ENCODE peak calls at places on chromosomes 11 and 22, in eight cellular contexts. X is endothelial cell, T is fibroblast of pulmonary artery, Y is tibial artery, W is MCF 10A, C is HFFc6, Z is vagina, N is foreskin fibroblast. K is an unnamed sample.

GRCh38 chr11:12864316-12865156 is 144.6 kb upstream of the RASSF10 start:
- DNase-seq in X (peak), N (peak), C (peak), Z (no peak), W (no peak), Y (peak), T (peak), K (no peak)

GRCh38 chr11:121595717-121596156 is 143.0 kb upstream of the SORL1-AS1 start:
- DNase-seq in Z (no peak), N (peak), T (peak), X (no peak), C (peak), W (peak), Y (peak), K (no peak)

GRCh38 chr11:106400949-106401545 is 323.6 kb downstream of the AASDHPPT start:
- DNase-seq in Z (no peak), X (no peak), N (no peak), W (no peak), C (no peak), T (no peak), Y (no peak), K (no peak)

GRCh38 chr11:133947298-133947905 is 9.4 kb downstream of the IGSF9B start:
- DNase-seq in Z (no peak), N (peak), T (peak), C (peak), W (peak), Y (peak), X (peak), K (peak)

GRCh38 chr11:43852057-43852636 is 28.5 kb upstream of the ALKBH3 start:
- DNase-seq in T (peak), Y (no peak), Z (no peak), C (peak), W (peak), N (peak), X (peak), K (peak)

GRCh38 chr11:124961972-124962609 is 8.1 kb downstream of the CCDC15 start:
- DNase-seq in X (peak), W (peak), T (peak), C (peak), Y (no peak), N (peak), Z (no peak), K (no peak)

GRCh38 chr22:48239461-48240164 is 1477.2 kb downstream of the TBC1D22A start:
- DNase-seq in T (no peak), N (no peak), W (no peak), Y (peak), X (no peak), C (no peak), Z (no peak), K (no peak)

GRCh38 chr11:117985953-117986887 is at the start of gene IL10RA:
- DNase-seq in Z (no peak), N (peak), T (peak), X (peak), W (no peak), Y (peak), C (no peak), K (peak)

GRCh38 chr11:117849781-117850414 is 25.4 kb upstream of the FXYD2 start:
- DNase-seq in N (no peak), Z (no peak), T (no peak), W (no peak), Y (no peak), X (no peak), C (no peak), K (no peak)

GRCh38 chr11:64218628-64219353 is 7.2 kb downstream of the TRPT1 start:
- DNase-seq in X (no peak), N (no peak), W (no peak), C (no peak), T (no peak), Z (no peak), Y (no peak), K (no peak)

GRCh38 chr11:132263231-132263630 is 892.8 kb downstream of the NTM start:
- DNase-seq in Y (no peak), C (no peak), W (no peak), X (no peak), T (no peak), Z (no peak), N (no peak), K (no peak)

GRCh38 chr11:32566527-32566926 is 17.1 kb upstream of the EIF3M start:
- DNase-seq in C (no peak), N (no peak), Y (no peak), X (no peak), W (no peak), T (no peak), Z (no peak), K (no peak)

GRCh38 chr22:50621948-50622722 is 5.8 kb downstream of the ARSA start:
- DNase-seq in T (no peak), W (peak), N (no peak), Y (no peak), C (no peak), X (no peak), Z (peak), K (no peak)

GRCh38 chr11:46906596-46906995 is 11.8 kb downstream of the LRP4 start:
- DNase-seq in Y (no peak), N (peak), C (no peak), T (no peak), W (no peak), Z (no peak), X (peak), K (no peak)

GRCh38 chr11:121700968-121701367 is 248.2 kb upstream of the SORL1-AS1 start:
- DNase-seq in C (no peak), X (no peak), W (no peak), T (no peak), Z (no peak), N (no peak), Y (no peak), K (no peak)

GRCh38 chr11:1486054-1486825 is at the start of gene MOB2:
- DNase-seq in Z (no peak), Y (peak), X (no peak), T (peak), C (no peak), W (no peak), N (no peak), K (peak)

GRCh38 chr11:2794947-2795346 is 90.6 kb downstream of the CDKN1C start:
- DNase-seq in X (no peak), N (no peak), Y (no peak), Z (no peak), W (no peak), T (no peak), C (no peak), K (no peak)

GRCh38 chr11:115924744-115925567 is 420.7 kb upstream of the CADM1 start:
- DNase-seq in Y (no peak), N (no peak), W (no peak), X (no peak), T (no peak), Z (no peak), C (no peak), K (no peak)

GRCh38 chr22:46929689-46930225 is 167.3 kb downstream of the TBC1D22A start:
- DNase-seq in C (no peak), Y (no peak), T (no peak), Z (no peak), W (no peak), N (no peak), X (no peak), K (no peak)

GRCh38 chr22:46933526-46933925 is 171.1 kb downstream of the TBC1D22A start:
- DNase-seq in Y (no peak), N (no peak), X (no peak), T (no peak), C (no peak), Z (no peak), W (no peak), K (no peak)

GRCh38 chr22:46933040-46933439 is 170.6 kb downstream of the TBC1D22A start:
- DNase-seq in X (no peak), T (no peak), Y (no peak), Z (no peak), C (no peak), N (no peak), W (no peak), K (no peak)

GRCh38 chr22:46931881-46932280 is 169.4 kb downstream of the TBC1D22A start:
- DNase-seq in W (peak), X (no peak), Y (no peak), T (no peak), C (no peak), Z (no peak), N (no peak), K (no peak)

DNA sequence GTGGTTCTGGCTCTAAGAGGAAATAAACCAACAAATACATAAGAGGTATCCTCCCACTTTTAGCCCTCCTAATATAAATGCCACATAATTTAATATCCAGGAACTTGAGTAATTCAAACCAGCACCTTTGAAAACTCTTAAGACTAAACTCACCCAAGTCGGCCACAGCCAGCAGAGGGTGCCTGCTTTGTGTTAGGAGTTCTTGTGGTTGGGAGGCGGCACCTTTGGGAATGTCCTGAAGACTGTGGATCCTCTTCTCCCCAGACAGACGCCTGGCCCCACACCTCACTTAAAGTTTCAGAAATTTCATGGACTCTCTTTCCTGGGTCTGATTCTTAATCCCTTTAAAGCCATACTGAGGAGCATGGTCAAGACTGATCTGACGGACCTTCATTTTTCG is 169.0 kb downstream of the TBC1D22A start:
- DNase-seq in W (peak), T (peak), Y (no peak), X (no peak), N (no peak), Z (no peak), C (peak), K (no peak)
- TF ChIP-seq CTCF in W (peak), T (peak), Y (no peak), X (no peak), N (peak), Z (no peak), C (peak), K (no peak)

GRCh38 chr22:31488988-31489617 is 539 bp downstream of the EIF4ENIF1 start:
- DNase-seq in N (peak), T (peak), C (no peak), Y (no peak), W (peak), Z (no peak), X (peak), K (peak)

GRCh38 chr22:31492151-31492550 is 2.5 kb upstream of the EIF4ENIF1 start:
- DNase-seq in T (no peak), W (no peak), Y (no peak), C (no peak), Z (no peak), N (no peak), X (no peak), K (no peak)

GRCh38 chr22:31491218-31491962 is 1.7 kb upstream of the EIF4ENIF1 start:
- DNase-seq in X (no peak), Y (no peak), Z (no peak), N (no peak), T (no peak), W (no peak), C (no peak), K (no peak)

GRCh38 chr22:31489632-31490495 is at the start of gene EIF4ENIF1:
- DNase-seq in X (peak), Y (peak), N (peak), Z (no peak), W (peak), T (peak), C (peak), K (peak)

DNA sequence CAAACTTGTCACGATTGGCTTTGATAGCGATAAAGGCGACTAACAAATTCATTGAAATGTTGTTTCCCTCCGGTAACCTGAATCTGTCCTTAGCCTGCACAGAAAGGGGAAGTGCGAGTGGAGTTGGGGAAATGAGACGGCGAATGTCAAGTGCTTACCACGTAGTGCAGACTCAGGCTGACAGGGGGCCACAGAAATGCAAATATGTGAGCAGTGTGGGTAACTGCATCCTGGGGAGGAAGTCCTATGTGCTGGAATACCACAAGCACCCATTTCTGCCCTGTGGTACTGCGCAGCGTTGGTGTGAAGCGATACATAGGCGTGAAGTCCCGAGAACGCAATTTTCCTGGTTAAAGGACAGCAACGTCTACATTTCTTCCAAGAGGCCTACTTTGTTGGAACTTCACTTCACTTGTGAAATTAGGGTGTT is 869 bp upstream of the EIF4ENIF1 start:
- DNase-seq in N (peak), C (peak), T (peak), X (peak), Y (peak), W (peak), Z (no peak), K (peak)
- TF ChIP-seq CTCF in N (no peak), C (peak), T (no peak), X (no peak), Y (no peak), W (no peak), Z (no peak), K (no peak)

GRCh38 chr11:78731008-78731407 is 156.3 kb upstream of the NARS2 start:
- DNase-seq in C (no peak), W (peak), T (peak), N (no peak), X (no peak), Y (no peak), Z (no peak), K (no peak)

GRCh38 chr11:78722786-78723185 is 148.1 kb upstream of the NARS2 start:
- DNase-seq in C (no peak), W (no peak), Y (no peak), Z (no peak), T (peak), N (no peak), X (no peak), K (no peak)

GRCh38 chr11:78730267-78730824 is 155.7 kb upstream of the NARS2 start:
- DNase-seq in Y (no peak), C (no peak), Z (no peak), N (no peak), X (no peak), T (no peak), W (no peak), K (no peak)

GRCh38 chr11:78725200-78725599 is 150.5 kb upstream of the NARS2 start:
- DNase-seq in Z (no peak), W (no peak), X (no peak), N (no peak), C (no peak), T (no peak), Y (no peak), K (no peak)

DNA sequence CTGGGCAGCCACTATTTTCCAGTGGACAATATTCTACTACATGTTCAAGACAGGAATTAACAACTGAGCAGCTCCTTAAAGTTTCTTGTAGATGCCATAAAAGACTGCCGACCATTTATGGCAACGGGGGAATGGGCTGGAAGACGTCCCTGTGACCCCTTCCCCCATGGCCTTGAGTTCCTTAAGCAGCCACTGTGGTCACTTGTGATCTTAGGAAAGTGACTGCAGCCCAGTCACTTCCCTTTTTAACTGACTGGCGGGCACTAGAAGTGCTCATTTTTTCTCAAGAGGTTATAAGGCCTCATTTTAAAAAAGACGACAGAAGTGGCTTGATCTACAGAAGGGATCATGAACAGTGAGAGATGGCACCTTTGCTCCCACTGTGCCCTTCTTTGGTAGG is 153.2 kb upstream of the NARS2 start:
- DNase-seq in W (no peak), Z (no peak), X (no peak), C (no peak), T (no peak), N (no peak), Y (no peak), K (no peak)
- TF ChIP-seq CTCF in W (no peak), Z (no peak), X (no peak), C (no peak), T (no peak), N (no peak), Y (no peak), K (no peak)

DNA sequence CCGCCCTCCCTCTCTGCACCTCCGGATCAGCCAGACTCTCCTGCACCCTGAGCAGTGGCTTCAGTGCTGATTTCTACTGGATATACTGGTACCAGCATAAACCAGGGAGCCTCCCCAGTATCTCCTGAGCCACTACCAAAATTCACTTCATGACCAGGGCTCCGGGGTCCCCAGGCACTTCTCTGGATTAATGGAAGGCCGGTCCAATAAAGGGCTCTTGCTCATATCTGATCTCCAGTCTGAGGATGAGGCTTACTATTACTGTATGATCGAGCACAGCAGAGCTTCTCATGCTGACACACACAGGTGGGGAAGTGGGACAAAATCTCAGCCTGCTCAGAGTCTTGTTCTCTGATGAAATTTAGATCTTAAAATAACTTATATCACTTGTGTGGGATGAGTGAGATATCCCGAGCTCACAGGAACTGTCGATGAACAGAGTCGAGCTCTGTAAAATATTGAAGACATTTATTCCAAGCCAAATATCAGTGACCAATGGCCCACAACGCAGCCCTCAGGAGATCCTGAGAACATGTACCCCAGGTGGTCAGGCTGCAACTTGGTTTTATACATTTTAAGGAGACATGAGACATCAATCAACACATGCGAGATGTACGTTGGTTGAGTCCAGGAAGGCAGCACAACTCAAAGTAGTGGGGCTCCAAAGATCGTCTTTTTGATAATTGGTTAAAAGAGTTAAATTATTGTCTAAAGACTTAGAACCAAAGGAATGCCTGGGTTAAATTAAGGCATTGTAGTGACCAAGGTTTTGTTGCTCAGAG is 93.0 kb upstream of the TOP3B start:
- DNase-seq in Z (no peak), Y (no peak), X (no peak), T (no peak), N (no peak), C (no peak), W (no peak), K (no peak)
- TF ChIP-seq CTCF in Z (no peak), Y (no peak), X (no peak), T (no peak), N (no peak), C (no peak), W (no peak), K (no peak)

GRCh38 chr11:74044538-74044937 is 35.7 kb upstream of the UCP3 start:
- DNase-seq in C (no peak), Y (no peak), W (no peak), N (no peak), T (no peak), Z (no peak), X (no peak), K (no peak)

GRCh38 chr11:74048993-74049392 is 40.1 kb upstream of the UCP3 start:
- DNase-seq in N (no peak), X (no peak), Y (no peak), Z (no peak), C (no peak), W (no peak), T (no peak), K (no peak)

DNA sequence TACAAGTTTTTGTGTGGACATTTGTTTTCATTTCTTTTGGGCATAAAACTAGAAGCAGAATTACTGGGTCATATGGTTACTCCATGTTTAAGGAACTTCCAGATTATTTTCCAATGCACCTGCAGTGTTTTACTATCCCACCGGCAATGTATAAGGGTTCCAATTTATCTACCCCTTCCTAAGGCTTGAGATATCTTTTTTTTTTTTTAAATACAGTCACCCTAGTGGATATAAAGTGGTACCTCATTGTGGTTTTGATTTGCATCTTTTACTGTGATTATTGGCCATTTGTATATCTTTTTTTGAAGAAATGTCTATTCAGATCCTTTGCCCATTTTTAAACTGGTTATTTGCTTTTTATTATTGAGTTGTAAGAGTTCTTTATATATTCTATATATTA is 34.6 kb upstream of the UCP3 start:
- DNase-seq in N (no peak), X (no peak), T (no peak), C (no peak), Z (no peak), W (no peak), Y (no peak), K (no peak)
- TF ChIP-seq CTCF in N (no peak), X (peak), T (no peak), C (peak), Z (no peak), W (no peak), Y (no peak), K (peak)